ENCODE peak calls at places on chromosomes 11 and 22, in seven cellular contexts. F, R, I, Z, L, Q and O are unnamed samples.

GRCh38 chr22:49005557-49005956 is 822.1 kb downstream of the BRD1 start:
- DNase-seq in F (no peak), R (no peak), I (no peak), Z (no peak), L (peak; percentile 52), Q (no peak), O (no peak)

GRCh38 chr11:65489061-65489705 is 9.7 kb upstream of the MALAT1 start:
- DNase-seq in F (peak; percentile 60), R (no peak), I (peak; percentile 87), Z (peak; percentile 89), L (peak; percentile 98), Q (peak; percentile 77), O (peak; percentile 57)

GRCh38 chr22:30390974-30391691 is 3.9 kb upstream of the RNF215 start:
- DNase-seq in F (peak; percentile 92), R (peak; percentile 31), I (peak; percentile 80), Z (peak; percentile 80), L (no peak), Q (peak; percentile 75), O (peak; percentile 83)

GRCh38 chr11:8342821-8343681 is 79.4 kb upstream of the LMO1 start:
- DNase-seq in F (no peak), R (no peak), I (no peak), Z (no peak), L (no peak), Q (no peak), O (no peak)

GRCh38 chr11:121656333-121657090 is 203.7 kb upstream of the SORL1-AS1 start:
- DNase-seq in F (no peak), R (no peak), I (no peak), Z (no peak), L (no peak), Q (peak; percentile 30), O (no peak)

GRCh38 chr11:83725718-83726117 is 439.6 kb upstream of the CCDC90B start:
- DNase-seq in F (no peak), R (no peak), I (no peak), Z (no peak), L (no peak), Q (no peak), O (no peak)

GRCh38 chr11:120740424-120740823 is 228.9 kb downstream of the GRIK4 start:
- DNase-seq in F (no peak), R (no peak), I (no peak), Z (no peak), L (no peak), Q (no peak), O (no peak)

GRCh38 chr11:12901874-12902481 is 107.1 kb upstream of the RASSF10 start:
- DNase-seq in F (no peak), R (no peak), I (no peak), Z (no peak), L (no peak), Q (no peak), O (no peak)

GRCh38 chr22:50720861-50721844 is 16.9 kb upstream of the ACR start:
- DNase-seq in F (no peak), R (no peak), I (no peak), Z (no peak), L (no peak), Q (peak; percentile 42), O (no peak)
- H3K4me3 ChIP-seq in F (no peak overlapping the region), R (no peak overlapping the region), I (no peak overlapping the region), Z (no peak overlapping the region), L (peak overlapping the region; percentile 40), Q (peak overlapping the region; percentile 49), O (no peak overlapping the region)

GRCh38 chr11:113387605-113388211 is at the start of gene ANKK1:
- DNase-seq in F (no peak), R (no peak), I (no peak), Z (no peak), L (peak; percentile 64), Q (peak; percentile 74), O (no peak)
- TF ChIP-seq CTCF in F (no peak), R (peak; percentile 29), I (peak; percentile 20), Z (peak; percentile 32), L (no peak), Q (peak; percentile 62), O (peak; percentile 32)

GRCh38 chr11:117492578-117493251 is 165.1 kb downstream of the CEP164 start:
- DNase-seq in F (no peak), R (no peak), I (no peak), Z (no peak), L (no peak), Q (peak; percentile 89), O (no peak)
- H3K4me3 ChIP-seq in F (no peak overlapping the region), R (no peak overlapping the region), I (no peak overlapping the region), Z (no peak overlapping the region), L (no peak overlapping the region), Q (no peak overlapping the region), O (no peak overlapping the region)

GRCh38 chr11:1308745-1309497 is 511 bp downstream of the TOLLIP start:
- DNase-seq in F (no peak), R (no peak), I (no peak), Z (no peak), L (no peak), Q (no peak), O (peak; percentile 59)

GRCh38 chr11:1310772-1311468 is 1.5 kb upstream of the TOLLIP start:
- DNase-seq in F (peak; percentile 80), R (no peak), I (no peak), Z (no peak), L (no peak), Q (no peak), O (no peak)

GRCh38 chr11:1307998-1308744 is 1.3 kb downstream of the TOLLIP start:
- DNase-seq in F (no peak), R (no peak), I (no peak), Z (peak; percentile 14), L (no peak), Q (no peak), O (peak; percentile 89)

GRCh38 chr11:1310315-1310687 is 869 bp upstream of the TOLLIP start:
- DNase-seq in F (no peak), R (no peak), I (no peak), Z (peak; percentile 9), L (no peak), Q (no peak), O (no peak)

GRCh38 chr11:1309498-1310314 is at the start of gene TOLLIP:
- DNase-seq in F (peak; percentile 98), R (peak; percentile 56), I (peak; percentile 92), Z (peak; percentile 89), L (peak; percentile 96), Q (peak; percentile 97), O (peak; percentile 98)
- TF ChIP-seq CTCF in F (peak; percentile 3), R (no peak), I (no peak), Z (peak; percentile 23), L (no peak), Q (peak; percentile 28), O (peak; percentile 33)

GRCh38 chr11:689630-690029 is 5.4 kb downstream of the DEAF1 start:
- DNase-seq in F (peak; percentile 43), R (no peak), I (no peak), Z (peak; percentile 73), L (no peak), Q (no peak), O (no peak)

GRCh38 chr11:692824-693414 is 2.1 kb downstream of the DEAF1 start:
- DNase-seq in F (no peak), R (no peak), I (no peak), Z (no peak), L (no peak), Q (no peak), O (no peak)

GRCh38 chr11:688681-689080 is 6.3 kb downstream of the DEAF1 start:
- DNase-seq in F (peak; percentile 40), R (no peak), I (no peak), Z (no peak), L (no peak), Q (no peak), O (no peak)

GRCh38 chr11:691710-692590 is 3.1 kb downstream of the DEAF1 start:
- DNase-seq in F (no peak), R (no peak), I (no peak), Z (no peak), L (no peak), Q (no peak), O (no peak)

DNA sequence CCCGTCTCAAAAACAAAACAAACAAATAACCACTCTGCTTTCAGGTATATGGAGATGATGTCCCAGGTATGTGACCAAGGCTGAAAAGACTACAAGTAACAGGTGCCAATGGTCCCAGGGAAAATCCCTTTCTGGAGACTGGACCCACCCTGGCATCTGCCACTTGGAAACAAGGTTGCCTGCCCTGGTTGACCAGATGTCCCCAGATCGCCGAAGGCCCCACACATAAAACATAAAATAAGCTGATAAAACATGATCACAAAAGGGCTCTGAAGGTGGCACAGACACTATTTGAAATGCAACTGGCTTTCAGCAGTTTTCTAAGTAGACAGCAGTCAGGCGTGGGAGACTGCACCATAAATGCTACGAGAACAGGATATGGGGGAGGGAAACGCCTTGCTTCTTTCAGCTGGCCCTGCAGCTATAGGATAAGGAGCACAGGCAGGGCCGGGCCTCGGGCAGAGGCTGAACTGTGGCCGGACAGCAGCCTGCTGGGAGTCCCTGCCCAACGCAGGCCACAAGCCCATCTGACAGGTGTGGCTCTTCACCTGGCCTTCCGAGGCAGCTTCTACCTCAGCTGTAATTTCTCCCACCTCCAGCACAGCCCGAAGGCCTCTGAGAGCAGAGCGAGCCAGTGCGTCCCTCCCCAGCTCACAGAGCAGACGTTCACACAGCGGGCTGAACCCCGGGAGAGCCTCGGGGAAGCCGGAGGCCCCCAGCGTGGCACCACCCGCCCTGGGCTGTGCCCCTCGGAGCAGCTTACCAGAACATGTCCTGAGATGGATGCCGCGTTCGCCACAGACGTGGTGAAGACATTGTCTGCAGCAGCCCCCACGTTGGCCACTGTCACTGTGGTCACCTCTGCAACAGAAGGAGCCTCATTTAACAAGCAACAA is 4.0 kb downstream of the DEAF1 start:
- DNase-seq in F (no peak), R (no peak), I (peak; percentile 37), Z (no peak), L (no peak), Q (no peak), O (no peak)
- H3K4me3 ChIP-seq in F (no peak overlapping the region), R (no peak overlapping the region), I (no peak overlapping the region), Z (no peak overlapping the region), L (no peak overlapping the region), Q (no peak overlapping the region), O (no peak overlapping the region)

GRCh38 chr11:3378426-3379423 is at the start of gene ZNF195:
- DNase-seq in F (peak; percentile 100), R (peak; percentile 90), I (peak; percentile 89), Z (peak; percentile 93), L (peak; percentile 99), Q (peak; percentile 99), O (peak; percentile 98)

GRCh38 chr11:3381794-3382193 is 2.8 kb upstream of the ZNF195 start:
- DNase-seq in F (no peak), R (no peak), I (no peak), Z (no peak), L (no peak), Q (peak; percentile 28), O (no peak)

GRCh38 chr11:3380706-3381570 is 2.0 kb upstream of the ZNF195 start:
- DNase-seq in F (no peak), R (no peak), I (no peak), Z (no peak), L (no peak), Q (peak; percentile 71), O (no peak)

DNA sequence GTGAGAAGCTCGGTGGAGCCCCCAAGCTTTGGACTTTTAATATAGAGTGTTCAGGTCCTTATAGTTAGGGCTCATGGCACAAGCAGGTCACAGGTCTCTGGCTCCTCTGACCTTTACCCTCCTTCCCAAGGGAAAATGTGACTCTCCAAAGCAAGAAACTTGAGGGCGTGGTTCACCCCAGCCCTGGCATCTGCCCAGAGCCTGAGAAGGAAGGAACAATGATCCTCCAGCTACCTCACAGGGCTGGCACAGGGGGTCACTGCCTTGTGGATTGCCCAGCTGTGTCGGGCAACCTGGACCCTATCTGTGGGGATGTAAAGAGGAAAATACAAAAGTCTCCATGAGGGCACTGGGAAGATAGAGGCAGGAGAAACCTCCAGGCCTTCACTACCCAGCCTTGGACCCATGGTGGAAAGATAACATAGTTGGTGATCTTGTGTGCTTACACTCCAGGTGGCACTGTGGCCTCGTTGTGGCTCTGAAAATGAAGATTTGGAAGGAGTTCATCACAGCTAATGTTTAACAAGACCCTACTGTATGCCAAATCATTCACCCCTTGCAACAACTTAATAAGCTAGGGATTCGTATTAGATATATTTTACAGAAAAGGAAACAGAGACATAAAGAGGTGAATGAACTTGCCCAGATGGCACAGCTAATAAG is 3.8 kb upstream of the ZNF195 start:
- DNase-seq in F (no peak), R (no peak), I (no peak), Z (no peak), L (no peak), Q (no peak), O (no peak)
- TF ChIP-seq CTCF in F (no peak), R (no peak), I (no peak), Z (no peak), L (no peak), Q (no peak), O (no peak)